ENCODE peak calls at places on chromosomes 7 and 10, in five cellular contexts. One of them, this sample, is unnamed.

GRCh38 chr7:105924950-105925349 is 38.1 kb upstream of the CDHR3 start:
- DNase-seq in progenitor cell of endocrine pancreas: no peak
- DNase-seq in heart left ventricle: no peak
- DNase-seq in IMR-90: no peak
- DNase-seq in prostate gland: no peak
- DNase-seq in this sample: no peak

GRCh38 chr7:85237721-85238120 is 50.9 kb upstream of the SEMA3D start:
- DNase-seq in heart left ventricle: no peak
- DNase-seq in progenitor cell of endocrine pancreas: no peak
- DNase-seq in IMR-90: peak; percentile 91
- DNase-seq in prostate gland: no peak
- DNase-seq in this sample: no peak

GRCh38 chr10:76303682-76304316 is 872.4 kb downstream of the LRMDA start:
- DNase-seq in heart left ventricle: peak; percentile 85
- DNase-seq in progenitor cell of endocrine pancreas: peak; percentile 49
- DNase-seq in IMR-90: peak; percentile 71
- DNase-seq in prostate gland: peak; percentile 83
- DNase-seq in this sample: no peak

GRCh38 chr7:71739520-71740195 is 607.7 kb downstream of the GALNT17 start:
- DNase-seq in IMR-90: no peak
- DNase-seq in heart left ventricle: no peak
- DNase-seq in prostate gland: no peak
- DNase-seq in progenitor cell of endocrine pancreas: no peak
- DNase-seq in this sample: no peak

GRCh38 chr10:77192402-77192801 is 445.2 kb downstream of the KCNMA1 start:
- DNase-seq in prostate gland: no peak
- DNase-seq in progenitor cell of endocrine pancreas: no peak
- DNase-seq in heart left ventricle: no peak
- DNase-seq in IMR-90: peak; percentile 47
- DNase-seq in this sample: no peak

GRCh38 chr7:105521731-105522458 is at the start of gene PUS7:
- DNase-seq in progenitor cell of endocrine pancreas: peak; percentile 82
- DNase-seq in prostate gland: peak; percentile 84
- DNase-seq in heart left ventricle: peak; percentile 92
- DNase-seq in IMR-90: peak; percentile 88
- DNase-seq in this sample: peak; percentile 87

GRCh38 chr10:112475565-112476233 is 28.7 kb downstream of the VTI1A start:
- DNase-seq in prostate gland: no peak
- DNase-seq in IMR-90: peak; percentile 23
- DNase-seq in progenitor cell of endocrine pancreas: no peak
- DNase-seq in heart left ventricle: no peak
- DNase-seq in this sample: no peak

GRCh38 chr7:13802651-13803050 is 186.8 kb downstream of the ETV1 start:
- DNase-seq in prostate gland: no peak
- DNase-seq in progenitor cell of endocrine pancreas: no peak
- DNase-seq in IMR-90: no peak
- DNase-seq in heart left ventricle: no peak
- DNase-seq in this sample: no peak

GRCh38 chr10:3095373-3096139 is 28.2 kb downstream of the PFKP start:
- DNase-seq in prostate gland: peak; percentile 53
- DNase-seq in IMR-90: peak; percentile 100
- DNase-seq in progenitor cell of endocrine pancreas: no peak
- DNase-seq in heart left ventricle: no peak
- DNase-seq in this sample: no peak

GRCh38 chr7:139976055-139976837 is 86.5 kb downstream of the PARP12 start:
- DNase-seq in IMR-90: no peak
- DNase-seq in progenitor cell of endocrine pancreas: no peak
- DNase-seq in prostate gland: no peak
- DNase-seq in heart left ventricle: no peak
- DNase-seq in this sample: no peak

GRCh38 chr10:17768957-17769356 is 17.0 kb downstream of the TMEM236 start:
- DNase-seq in prostate gland: no peak
- DNase-seq in heart left ventricle: no peak
- DNase-seq in IMR-90: peak; percentile 40
- DNase-seq in progenitor cell of endocrine pancreas: no peak
- DNase-seq in this sample: no peak

GRCh38 chr7:131105294-131105802 is 222.3 kb upstream of the MKLN1 start:
- DNase-seq in IMR-90: peak; percentile 11
- DNase-seq in progenitor cell of endocrine pancreas: no peak
- DNase-seq in heart left ventricle: no peak
- DNase-seq in prostate gland: peak; percentile 37
- DNase-seq in this sample: no peak

GRCh38 chr10:107013258-107014001 is 151.1 kb downstream of the SORCS1 start:
- DNase-seq in progenitor cell of endocrine pancreas: no peak
- DNase-seq in heart left ventricle: no peak
- DNase-seq in IMR-90: no peak
- DNase-seq in prostate gland: no peak
- DNase-seq in this sample: no peak

GRCh38 chr7:64612452-64612851 is 49.6 kb upstream of the ZNF680 start:
- DNase-seq in progenitor cell of endocrine pancreas: no peak
- DNase-seq in prostate gland: no peak
- DNase-seq in heart left ventricle: no peak
- DNase-seq in IMR-90: no peak
- DNase-seq in this sample: no peak

GRCh38 chr7:32905175-32905662 is 13.7 kb upstream of the KBTBD2 start:
- DNase-seq in heart left ventricle: peak; percentile 49
- DNase-seq in IMR-90: peak; percentile 66
- DNase-seq in prostate gland: no peak
- DNase-seq in progenitor cell of endocrine pancreas: no peak
- DNase-seq in this sample: no peak

GRCh38 chr10:28307267-28307666 is 4.4 kb upstream of the MPP7 start:
- DNase-seq in heart left ventricle: peak; percentile 40
- DNase-seq in IMR-90: no peak
- DNase-seq in progenitor cell of endocrine pancreas: no peak
- DNase-seq in prostate gland: no peak
- DNase-seq in this sample: no peak

GRCh38 chr7:100044719-100045118 is 4.9 kb upstream of the ZSCAN21 start:
- DNase-seq in prostate gland: peak; percentile 79
- DNase-seq in progenitor cell of endocrine pancreas: no peak
- DNase-seq in IMR-90: no peak
- DNase-seq in heart left ventricle: no peak
- DNase-seq in this sample: no peak

GRCh38 chr7:24885716-24886115 is 94.3 kb downstream of the OSBPL3 start:
- DNase-seq in IMR-90: no peak
- DNase-seq in progenitor cell of endocrine pancreas: no peak
- DNase-seq in heart left ventricle: no peak
- DNase-seq in prostate gland: no peak
- DNase-seq in this sample: no peak

GRCh38 chr7:24884401-24884800 is 95.6 kb downstream of the OSBPL3 start:
- DNase-seq in heart left ventricle: no peak
- DNase-seq in progenitor cell of endocrine pancreas: no peak
- DNase-seq in prostate gland: no peak
- DNase-seq in IMR-90: no peak
- DNase-seq in this sample: no peak

GRCh38 chr7:24883632-24884013 is 96.4 kb downstream of the OSBPL3 start:
- DNase-seq in progenitor cell of endocrine pancreas: no peak
- DNase-seq in IMR-90: no peak
- DNase-seq in prostate gland: no peak
- DNase-seq in heart left ventricle: no peak
- DNase-seq in this sample: no peak

GRCh38 chr7:24882989-24883631 is 96.9 kb downstream of the OSBPL3 start:
- DNase-seq in IMR-90: peak; percentile 82
- DNase-seq in prostate gland: no peak
- DNase-seq in heart left ventricle: peak; percentile 74
- DNase-seq in progenitor cell of endocrine pancreas: no peak
- DNase-seq in this sample: no peak

GRCh38 chr7:24885305-24885704 is 94.7 kb downstream of the OSBPL3 start:
- DNase-seq in heart left ventricle: no peak
- DNase-seq in progenitor cell of endocrine pancreas: no peak
- DNase-seq in IMR-90: no peak
- DNase-seq in prostate gland: no peak
- DNase-seq in this sample: no peak
- TF ChIP-seq CTCF in heart left ventricle: no peak
- TF ChIP-seq CTCF in progenitor cell of endocrine pancreas: no peak
- TF ChIP-seq CTCF in IMR-90: no peak
- TF ChIP-seq CTCF in prostate gland: no peak
- TF ChIP-seq CTCF in this sample: no peak

GRCh38 chr7:30974605-30975256 is 11.0 kb downstream of the GHRHR start:
- DNase-seq in prostate gland: peak; percentile 29
- DNase-seq in progenitor cell of endocrine pancreas: peak; percentile 56
- DNase-seq in IMR-90: peak; percentile 40
- DNase-seq in heart left ventricle: peak; percentile 56
- DNase-seq in this sample: peak; percentile 67
- TF ChIP-seq CTCF in prostate gland: peak; percentile 17
- TF ChIP-seq CTCF in progenitor cell of endocrine pancreas: peak; percentile 79
- TF ChIP-seq CTCF in IMR-90: peak; percentile 45
- TF ChIP-seq CTCF in heart left ventricle: peak; percentile 83
- TF ChIP-seq CTCF in this sample: peak; percentile 71

GRCh38 chr10:53453196-53453595 is 680.6 kb upstream of the MBL2 start:
- DNase-seq in heart left ventricle: no peak
- DNase-seq in progenitor cell of endocrine pancreas: no peak
- DNase-seq in IMR-90: no peak
- DNase-seq in prostate gland: no peak
- DNase-seq in this sample: no peak
- TF ChIP-seq CTCF in heart left ventricle: no peak
- TF ChIP-seq CTCF in progenitor cell of endocrine pancreas: peak; percentile 36
- TF ChIP-seq CTCF in IMR-90: no peak
- TF ChIP-seq CTCF in prostate gland: no peak
- TF ChIP-seq CTCF in this sample: peak; percentile 45

GRCh38 chr10:95243318-95243617 is 47.5 kb downstream of the PDLIM1 start:
- DNase-seq in prostate gland: no peak
- DNase-seq in heart left ventricle: no peak
- DNase-seq in progenitor cell of endocrine pancreas: no peak
- DNase-seq in IMR-90: no peak
- DNase-seq in this sample: no peak
- TF ChIP-seq CTCF in prostate gland: no peak
- TF ChIP-seq CTCF in heart left ventricle: no peak
- TF ChIP-seq CTCF in progenitor cell of endocrine pancreas: no peak
- TF ChIP-seq CTCF in IMR-90: no peak
- TF ChIP-seq CTCF in this sample: peak; percentile 7

DNA sequence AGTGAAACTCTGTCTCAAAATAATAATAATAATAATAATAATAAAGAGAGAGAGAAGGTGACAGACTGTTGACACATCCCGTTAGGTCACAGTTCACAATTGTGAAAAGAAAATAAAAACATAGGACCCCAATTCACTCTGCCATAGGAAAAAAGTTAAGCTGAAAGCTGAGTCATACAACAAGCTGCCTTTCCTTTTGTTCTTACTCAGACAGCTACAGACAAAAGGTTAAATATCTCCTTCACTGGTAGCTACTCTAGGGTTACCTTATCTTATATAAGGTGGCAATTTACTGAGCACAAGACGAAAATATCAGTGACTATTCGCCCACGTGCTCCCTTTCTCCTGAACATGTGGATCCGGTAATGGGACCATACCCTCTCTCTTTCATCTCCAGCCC is 17.5 kb downstream of the TUBAL3 start:
- DNase-seq in prostate gland: no peak
- DNase-seq in IMR-90: no peak
- DNase-seq in heart left ventricle: no peak
- DNase-seq in progenitor cell of endocrine pancreas: no peak
- DNase-seq in this sample: no peak
- TF ChIP-seq CTCF in prostate gland: no peak
- TF ChIP-seq CTCF in IMR-90: no peak
- TF ChIP-seq CTCF in heart left ventricle: no peak
- TF ChIP-seq CTCF in progenitor cell of endocrine pancreas: no peak
- TF ChIP-seq CTCF in this sample: no peak

GRCh38 chr10:84743483-84743882 is 415.1 kb downstream of the CCSER2 start:
- DNase-seq in IMR-90: no peak
- DNase-seq in prostate gland: no peak
- DNase-seq in heart left ventricle: no peak
- DNase-seq in progenitor cell of endocrine pancreas: no peak
- DNase-seq in this sample: no peak
- TF ChIP-seq CTCF in IMR-90: peak; percentile 21
- TF ChIP-seq CTCF in prostate gland: no peak
- TF ChIP-seq CTCF in heart left ventricle: peak; percentile 20
- TF ChIP-seq CTCF in progenitor cell of endocrine pancreas: peak; percentile 63
- TF ChIP-seq CTCF in this sample: peak; percentile 73